ENCODE peak calls at places on chromosomes 2 and 18, in four cellular contexts. One of them, this sample, is unnamed.

GRCh38 chr2:36485521-36485920 is 112.4 kb downstream of the FEZ2 start:
- DNase-seq in K562: no peak
- DNase-seq in A549: no peak
- DNase-seq in HepG2: no peak
- DNase-seq in this sample: no peak

GRCh38 chr2:130372833-130373807 is 17.3 kb downstream of the PTPN18 start:
- DNase-seq in HepG2: no peak
- DNase-seq in A549: no peak
- DNase-seq in K562: no peak
- DNase-seq in this sample: no peak

GRCh38 chr2:65031341-65032015 is 24.7 kb upstream of the CEP68 start:
- DNase-seq in A549: no peak
- DNase-seq in K562: no peak
- DNase-seq in HepG2: peak; percentile 95
- DNase-seq in this sample: peak; percentile 53

GRCh38 chr2:241559489-241560180 is 1.1 kb downstream of the BOK start:
- DNase-seq in A549: peak; percentile 33
- DNase-seq in HepG2: peak; percentile 61
- DNase-seq in K562: peak; percentile 52
- DNase-seq in this sample: no peak

GRCh38 chr2:220335591-220335915 is 708.1 kb downstream of the SLC4A3 start:
- DNase-seq in HepG2: no peak
- DNase-seq in K562: no peak
- DNase-seq in A549: no peak
- DNase-seq in this sample: no peak

GRCh38 chr18:61554946-61555361 is 221.7 kb downstream of the CDH20 start:
- DNase-seq in K562: no peak
- DNase-seq in HepG2: no peak
- DNase-seq in A549: no peak
- DNase-seq in this sample: no peak

GRCh38 chr2:29920130-29920577 is 1.2 kb downstream of the ALK start:
- DNase-seq in A549: peak; percentile 16
- DNase-seq in K562: peak; percentile 45
- DNase-seq in HepG2: no peak
- DNase-seq in this sample: peak; percentile 92

GRCh38 chr2:118845005-118845842 is 2.2 kb downstream of the EN1 start:
- DNase-seq in K562: no peak
- DNase-seq in HepG2: no peak
- DNase-seq in A549: no peak
- DNase-seq in this sample: no peak

GRCh38 chr2:157194097-157194688 is 63.3 kb upstream of the GALNT5 start:
- DNase-seq in HepG2: peak; percentile 46
- DNase-seq in K562: peak; percentile 84
- DNase-seq in A549: peak; percentile 20
- DNase-seq in this sample: no peak

GRCh38 chr2:165778187-165778556 is 15.9 kb downstream of the GALNT3 start:
- DNase-seq in A549: no peak
- DNase-seq in HepG2: no peak
- DNase-seq in K562: no peak
- DNase-seq in this sample: no peak

GRCh38 chr2:163401481-163401880 is 334.3 kb downstream of the FIGN start:
- DNase-seq in K562: no peak
- DNase-seq in HepG2: no peak
- DNase-seq in A549: no peak
- DNase-seq in this sample: no peak

GRCh38 chr2:188207554-188207953 is 84.1 kb upstream of the GULP1 start:
- DNase-seq in K562: peak; percentile 2
- DNase-seq in HepG2: no peak
- DNase-seq in A549: no peak
- DNase-seq in this sample: no peak
- TF ChIP-seq HMGXB4 in K562: no peak
- TF ChIP-seq HMGXB4 in HepG2: no peak
- TF ChIP-seq HMGXB4 in A549: no peak
- TF ChIP-seq HMGXB4 in this sample: no peak

GRCh38 chr2:27954261-27954673 is 63.7 kb downstream of the BABAM2 start:
- DNase-seq in HepG2: no peak
- DNase-seq in K562: no peak
- DNase-seq in A549: no peak
- DNase-seq in this sample: no peak

GRCh38 chr2:27953077-27953476 is 62.5 kb downstream of the BABAM2 start:
- DNase-seq in K562: no peak
- DNase-seq in A549: no peak
- DNase-seq in HepG2: peak; percentile 20
- DNase-seq in this sample: no peak

GRCh38 chr2:27956895-27957294 is 66.4 kb downstream of the BABAM2 start:
- DNase-seq in K562: no peak
- DNase-seq in HepG2: no peak
- DNase-seq in A549: no peak
- DNase-seq in this sample: no peak

GRCh38 chr2:27955762-27956161 is 65.2 kb downstream of the BABAM2 start:
- DNase-seq in A549: no peak
- DNase-seq in HepG2: no peak
- DNase-seq in K562: no peak
- DNase-seq in this sample: no peak

DNA sequence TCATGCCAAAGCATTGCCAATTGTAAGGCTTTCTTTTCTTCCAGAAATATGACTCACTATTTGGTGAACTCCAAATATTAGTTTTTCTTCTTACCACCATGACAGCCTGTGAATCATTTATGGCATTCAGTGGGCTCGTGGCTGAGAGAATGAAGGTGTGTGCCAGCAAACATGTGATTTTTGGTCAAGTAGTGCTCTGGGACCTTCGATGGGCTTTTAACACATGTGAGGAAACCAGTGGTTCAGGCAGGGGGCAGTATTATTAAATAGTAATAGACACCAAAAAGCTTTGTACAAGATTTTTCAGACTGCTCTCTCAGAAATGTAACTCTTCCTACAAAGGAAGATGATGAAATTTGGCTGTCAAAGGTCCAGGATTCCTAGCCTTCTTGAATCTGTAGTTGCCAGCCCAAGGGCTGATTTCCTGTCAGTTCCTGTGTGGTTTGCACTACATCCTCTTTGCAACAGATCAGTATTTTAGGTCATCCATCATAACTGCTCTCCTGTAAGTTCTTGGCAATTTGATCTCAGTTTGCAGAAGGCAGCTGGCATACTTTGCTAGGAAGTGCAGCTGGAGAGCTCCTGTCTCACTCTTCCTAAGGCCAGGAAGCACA is 64.3 kb downstream of the BABAM2 start:
- DNase-seq in K562: peak; percentile 6
- DNase-seq in A549: peak; percentile 60
- DNase-seq in HepG2: peak; percentile 66
- DNase-seq in this sample: no peak
- TF ChIP-seq HMGXB4 in K562: no peak
- TF ChIP-seq HMGXB4 in A549: no peak
- TF ChIP-seq HMGXB4 in HepG2: no peak
- TF ChIP-seq HMGXB4 in this sample: no peak

DNA sequence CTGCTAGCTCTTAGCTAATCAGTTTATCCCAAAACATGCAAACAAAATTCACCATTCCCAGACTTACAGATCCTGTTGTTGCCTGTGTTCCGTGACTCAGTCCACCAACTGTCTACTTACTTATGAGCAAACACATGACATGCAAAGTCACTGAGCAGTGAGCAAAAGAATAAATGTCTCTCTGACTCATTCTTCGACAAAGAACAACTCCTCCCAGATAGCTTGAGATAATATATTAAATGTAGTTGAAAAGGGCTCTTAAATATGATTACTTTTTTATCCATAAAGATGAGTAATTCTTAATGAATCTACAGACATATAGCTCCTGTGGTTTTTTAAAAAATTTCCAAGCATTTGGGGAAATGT is 9.0 kb upstream of the CREG2 start:
- DNase-seq in K562: no peak
- DNase-seq in HepG2: peak; percentile 45
- DNase-seq in A549: peak; percentile 65
- DNase-seq in this sample: no peak
- TF ChIP-seq HMGXB4 in K562: no peak
- TF ChIP-seq HMGXB4 in HepG2: no peak
- TF ChIP-seq HMGXB4 in A549: no peak
- TF ChIP-seq HMGXB4 in this sample: no peak

DNA sequence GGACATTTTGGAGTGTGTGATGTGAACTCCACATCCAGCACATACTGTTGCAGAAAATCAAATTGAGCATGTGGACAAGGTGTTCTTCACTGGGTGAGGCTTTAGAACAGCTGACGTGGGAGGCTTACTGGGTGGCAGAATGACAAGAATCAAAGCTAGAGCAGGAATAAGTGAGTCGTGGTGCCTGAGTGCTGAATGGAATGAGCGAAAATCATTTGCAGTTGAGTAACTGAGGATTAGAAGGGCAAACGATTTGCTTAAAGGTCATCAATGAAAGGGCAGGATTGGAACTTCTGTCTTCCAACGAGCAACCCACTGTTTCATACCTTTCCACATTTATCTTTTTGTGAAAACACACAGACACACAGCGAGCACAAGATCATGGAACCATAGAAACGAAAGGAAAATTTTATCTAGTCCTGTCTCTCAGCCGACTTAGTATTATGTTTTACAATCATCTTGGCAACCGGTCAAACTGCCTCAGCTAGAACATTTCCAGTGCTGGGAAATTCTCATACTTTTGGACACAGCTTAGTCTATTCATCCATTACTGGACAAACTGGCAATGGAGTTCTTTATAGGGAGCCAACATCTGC is 7.2 kb upstream of the DAW1 start:
- DNase-seq in A549: no peak
- DNase-seq in HepG2: no peak
- DNase-seq in K562: no peak
- DNase-seq in this sample: no peak
- TF ChIP-seq HMGXB4 in A549: no peak
- TF ChIP-seq HMGXB4 in HepG2: no peak
- TF ChIP-seq HMGXB4 in K562: no peak
- TF ChIP-seq HMGXB4 in this sample: no peak

GRCh38 chr18:12038082-12038660 is 55.5 kb upstream of the ANKRD62 start:
- DNase-seq in HepG2: no peak
- DNase-seq in A549: no peak
- DNase-seq in K562: no peak
- DNase-seq in this sample: peak; percentile 38
- TF ChIP-seq HMGXB4 in HepG2: no peak
- TF ChIP-seq HMGXB4 in A549: no peak
- TF ChIP-seq HMGXB4 in K562: no peak
- TF ChIP-seq HMGXB4 in this sample: no peak

DNA sequence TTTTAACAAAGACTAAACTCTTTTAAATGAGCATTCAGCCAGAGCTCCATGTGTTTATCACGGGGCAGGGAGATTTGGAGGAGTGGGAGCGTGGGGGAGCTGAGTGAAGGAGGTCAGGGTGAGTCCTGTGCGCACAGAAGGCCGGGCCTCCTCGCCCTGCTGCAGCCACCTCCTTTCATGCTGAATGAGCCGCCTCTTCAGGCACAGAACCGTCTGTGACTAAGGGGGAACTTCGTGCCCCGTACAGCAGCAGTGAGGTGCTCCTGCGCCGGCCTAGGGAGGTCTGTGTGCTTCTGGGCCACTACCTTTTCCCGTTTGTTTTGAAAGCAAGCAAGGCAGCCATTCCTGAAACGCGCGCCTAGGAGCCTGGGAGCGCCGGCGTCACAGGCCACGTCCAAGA is 27.1 kb upstream of the ZNF516 start:
- DNase-seq in HepG2: no peak
- DNase-seq in A549: no peak
- DNase-seq in K562: no peak
- DNase-seq in this sample: peak; percentile 40
- TF ChIP-seq HMGXB4 in HepG2: no peak
- TF ChIP-seq HMGXB4 in A549: no peak
- TF ChIP-seq HMGXB4 in K562: no peak
- TF ChIP-seq HMGXB4 in this sample: no peak

DNA sequence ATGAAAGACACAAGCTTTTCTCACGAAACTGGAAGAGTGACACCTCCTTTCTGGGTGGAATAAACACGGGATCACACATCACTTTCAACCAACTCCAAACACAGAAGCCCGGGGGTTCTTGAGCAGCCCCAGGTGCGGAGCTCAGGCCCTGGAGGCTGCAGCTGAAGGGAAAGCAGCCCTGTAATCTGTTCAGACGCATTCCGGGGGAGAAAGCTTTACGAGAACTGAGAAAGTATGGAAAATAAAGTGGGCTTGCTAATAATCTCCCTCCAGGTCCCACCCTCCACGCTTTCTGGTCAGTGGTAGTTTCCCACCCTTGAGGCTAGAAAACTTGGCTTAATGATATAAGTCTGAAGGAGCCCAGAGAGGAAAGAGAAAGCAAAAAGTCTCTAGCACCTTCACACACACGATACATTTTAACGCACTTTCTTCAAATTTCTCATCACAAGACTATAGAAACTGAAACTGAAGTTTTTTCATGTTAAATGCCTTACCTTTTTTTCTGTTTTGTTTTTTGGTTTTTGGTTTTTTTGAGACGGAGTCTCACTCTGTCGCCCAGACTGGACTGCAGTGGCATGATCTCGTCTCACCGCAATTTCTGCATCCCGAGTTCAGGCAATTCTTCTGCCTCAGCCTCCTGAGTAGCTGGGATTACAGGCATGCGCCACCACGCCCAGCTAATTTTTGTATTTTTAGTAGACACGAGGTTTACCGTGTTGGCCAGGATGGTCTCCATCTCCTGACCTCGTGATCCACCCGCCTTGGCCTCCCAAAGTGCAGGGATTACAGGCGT is 141.3 kb downstream of the AFF3 start:
- DNase-seq in HepG2: no peak
- DNase-seq in K562: no peak
- DNase-seq in A549: no peak
- DNase-seq in this sample: no peak
- TF ChIP-seq HMGXB4 in HepG2: no peak
- TF ChIP-seq HMGXB4 in K562: no peak
- TF ChIP-seq HMGXB4 in A549: no peak
- TF ChIP-seq HMGXB4 in this sample: no peak

DNA sequence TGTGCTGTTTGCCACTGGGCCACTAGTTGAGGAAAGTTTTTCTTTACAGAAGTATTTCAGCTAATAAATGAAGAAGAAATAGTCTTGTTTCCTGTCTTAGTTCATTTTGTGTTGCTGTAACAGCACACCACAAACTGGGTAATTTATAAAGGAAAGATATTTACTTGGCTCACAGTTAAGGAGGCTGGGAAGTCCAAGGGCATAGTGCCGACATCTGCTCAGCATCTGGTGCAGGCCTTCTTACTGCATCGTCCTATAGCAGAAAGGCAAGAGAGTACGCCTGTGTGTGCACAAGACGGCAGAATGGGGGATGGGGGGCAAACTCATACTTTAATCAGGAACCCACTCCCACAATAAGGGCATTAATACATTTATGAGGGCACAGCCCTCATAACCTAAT is 88.1 kb downstream of the TCF7L1 start:
- DNase-seq in HepG2: no peak
- DNase-seq in K562: no peak
- DNase-seq in A549: no peak
- DNase-seq in this sample: no peak
- TF ChIP-seq HMGXB4 in HepG2: no peak
- TF ChIP-seq HMGXB4 in K562: no peak
- TF ChIP-seq HMGXB4 in A549: no peak
- TF ChIP-seq HMGXB4 in this sample: no peak

GRCh38 chr2:34656632-34657031 is 1057.5 kb upstream of the FAM98A start:
- DNase-seq in HepG2: no peak
- DNase-seq in K562: no peak
- DNase-seq in A549: no peak
- DNase-seq in this sample: no peak

GRCh38 chr2:34646901-34647300 is 1047.8 kb upstream of the FAM98A start:
- DNase-seq in K562: no peak
- DNase-seq in A549: no peak
- DNase-seq in HepG2: no peak
- DNase-seq in this sample: no peak

GRCh38 chr2:34652636-34653035 is 1053.5 kb upstream of the FAM98A start:
- DNase-seq in K562: peak; percentile 8
- DNase-seq in HepG2: no peak
- DNase-seq in A549: no peak
- DNase-seq in this sample: no peak
- TF ChIP-seq HMGXB4 in K562: no peak
- TF ChIP-seq HMGXB4 in HepG2: no peak
- TF ChIP-seq HMGXB4 in A549: no peak
- TF ChIP-seq HMGXB4 in this sample: no peak